ENCODE peak calls at places on chromosome 21, in five cellular contexts. H is tibial artery, B is choroid plexus epithelial cell, V is progenitor cell of endocrine pancreas, J is right atrium auricular region. D is an unnamed sample.

GRCh38 chr21:38752051-38752505 is 53.7 kb upstream of the ETS2 start:
- DNase-seq in H (no peak), B (no peak), V (no peak), J (peak), D (no peak)

GRCh38 chr21:43864806-43865470 is at the start of gene AGPAT3:
- DNase-seq in H (no peak), B (no peak), V (no peak), J (no peak), D (peak)

GRCh38 chr21:37546949-37547614 is 180.5 kb downstream of the DYRK1A start:
- DNase-seq in H (no peak), B (peak), V (no peak), J (peak), D (no peak)

GRCh38 chr21:27495836-27496235 is 528.9 kb upstream of the ADAMTS5 start:
- DNase-seq in H (no peak), B (no peak), V (no peak), J (no peak), D (no peak)

GRCh38 chr21:44507673-44508425 is 32.1 kb downstream of the KRTAP10-1 start:
- DNase-seq in H (no peak), B (no peak), V (no peak), J (no peak), D (no peak)

GRCh38 chr21:42495765-42496119 is 282 bp downstream of the RSPH1 start:
- DNase-seq in H (no peak), B (peak), V (no peak), J (no peak), D (no peak)

GRCh38 chr21:31873696-31874599 is 1.1 kb downstream of the HUNK start:
- DNase-seq in H (no peak), B (peak), V (peak), J (no peak), D (peak)

GRCh38 chr21:26842976-26843911 is 2.0 kb downstream of the ADAMTS1 start:
- DNase-seq in H (peak), B (peak), V (peak), J (peak), D (no peak)

GRCh38 chr21:44462834-44463200 is 7.5 kb downstream of the LRRC3 start:
- DNase-seq in H (no peak), B (no peak), V (no peak), J (no peak), D (no peak)

GRCh38 chr21:39927304-39927886 is 60.2 kb downstream of the PCP4 start:
- DNase-seq in H (no peak), B (no peak), V (no peak), J (no peak), D (no peak)

GRCh38 chr21:30434033-30434631 is 4.1 kb downstream of the KRTAP13-4 start:
- DNase-seq in H (no peak), B (peak), V (peak), J (no peak), D (no peak)

GRCh38 chr21:14762734-14763694 is 216.9 kb upstream of the SAMSN1 start:
- DNase-seq in H (no peak), B (peak), V (no peak), J (no peak), D (no peak)

GRCh38 chr21:37871121-37871862 is 45.0 kb downstream of the KCNJ6 start:
- DNase-seq in H (no peak), B (peak), V (no peak), J (no peak), D (no peak)

GRCh38 chr21:44087426-44088400 is 19.5 kb upstream of the PWP2 start:
- DNase-seq in H (no peak), B (no peak), V (no peak), J (no peak), D (no peak)

GRCh38 chr21:26405735-26406361 is 167.2 kb downstream of the CYYR1 start:
- DNase-seq in H (no peak), B (peak), V (no peak), J (no peak), D (no peak)

GRCh38 chr21:25457411-25457810 is 149.9 kb downstream of the MRPL39 start:
- DNase-seq in H (no peak), B (peak), V (no peak), J (no peak), D (no peak)

GRCh38 chr21:37463083-37463780 is 96.7 kb downstream of the DYRK1A start:
- DNase-seq in H (no peak), B (peak), V (no peak), J (no peak), D (no peak)

GRCh38 chr21:24693779-24694178 is 913.5 kb downstream of the MRPL39 start:
- DNase-seq in H (no peak), B (no peak), V (no peak), J (no peak), D (no peak)

GRCh38 chr21:43785134-43785533 is 4.2 kb upstream of the RRP1 start:
- DNase-seq in H (no peak), B (peak), V (no peak), J (no peak), D (no peak)

GRCh38 chr21:42777064-42777756 is 102.1 kb downstream of the WDR4 start:
- DNase-seq in H (no peak), B (peak), V (no peak), J (no peak), D (no peak)

GRCh38 chr21:44657635-44658183 is at the start of gene KRTAP12-3:
- DNase-seq in H (no peak), B (no peak), V (no peak), J (no peak), D (no peak)

GRCh38 chr21:31482460-31482859 is 138.4 kb upstream of the TIAM1 start:
- DNase-seq in H (no peak), B (peak), V (no peak), J (no peak), D (no peak)

GRCh38 chr21:37528150-37528937 is 161.8 kb downstream of the DYRK1A start:
- DNase-seq in H (no peak), B (no peak), V (no peak), J (no peak), D (no peak)

GRCh38 chr21:26819944-26820343 is 25.3 kb downstream of the ADAMTS1 start:
- DNase-seq in H (no peak), B (no peak), V (no peak), J (no peak), D (no peak)

GRCh38 chr21:43608225-43608624 is 51.1 kb downstream of the HSF2BP start:
- DNase-seq in H (no peak), B (peak), V (no peak), J (no peak), D (no peak)

GRCh38 chr21:31665397-31665796 is 5.9 kb downstream of the SOD1 start:
- DNase-seq in H (no peak), B (peak), V (no peak), J (no peak), D (no peak)

GRCh38 chr21:25944672-25945213 is 210.0 kb downstream of the GABPA start:
- DNase-seq in H (no peak), B (no peak), V (no peak), J (no peak), D (no peak)

GRCh38 chr21:31132574-31133242 is 94.4 kb upstream of the KRTAP19-8 start:
- DNase-seq in H (no peak), B (peak), V (no peak), J (no peak), D (no peak)

DNA sequence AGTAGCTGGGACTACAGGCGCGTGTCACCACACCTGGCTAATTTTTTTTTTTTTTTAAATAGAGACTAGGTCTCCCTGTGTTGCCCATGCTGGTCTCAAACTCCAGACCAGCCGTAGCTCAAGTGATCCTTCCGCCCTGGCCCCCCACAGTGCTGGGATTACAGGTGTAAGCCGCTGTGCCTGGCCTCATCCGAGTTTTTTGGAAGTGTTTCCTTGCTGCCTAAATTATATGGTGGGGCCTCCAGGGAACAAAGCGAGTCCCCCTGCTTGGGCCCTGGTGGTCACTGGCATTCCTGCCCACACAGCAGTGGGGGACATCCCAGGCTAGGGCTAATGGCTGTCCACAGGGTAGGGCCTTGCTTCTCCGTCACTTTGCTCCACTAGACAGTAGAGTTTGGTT is 143.8 kb downstream of the PCBP3 start:
- DNase-seq in H (no peak), B (no peak), V (no peak), J (no peak), D (no peak)
- TF ChIP-seq CTCF in H (no peak), B (no peak), V (no peak), J (no peak), D (no peak)

GRCh38 chr21:33069994-33070811 is at the start of gene OLIG1:
- DNase-seq in H (no peak), B (peak), V (peak), J (no peak), D (no peak)
- TF ChIP-seq CTCF in H (no peak), B (no peak), V (no peak), J (no peak), D (no peak)

GRCh38 chr21:35616090-35616489 is 444.2 kb downstream of the SETD4 start:
- DNase-seq in H (no peak), B (peak), V (no peak), J (no peak), D (no peak)
- TF ChIP-seq CTCF in H (peak), B (peak), V (peak), J (no peak), D (no peak)

DNA sequence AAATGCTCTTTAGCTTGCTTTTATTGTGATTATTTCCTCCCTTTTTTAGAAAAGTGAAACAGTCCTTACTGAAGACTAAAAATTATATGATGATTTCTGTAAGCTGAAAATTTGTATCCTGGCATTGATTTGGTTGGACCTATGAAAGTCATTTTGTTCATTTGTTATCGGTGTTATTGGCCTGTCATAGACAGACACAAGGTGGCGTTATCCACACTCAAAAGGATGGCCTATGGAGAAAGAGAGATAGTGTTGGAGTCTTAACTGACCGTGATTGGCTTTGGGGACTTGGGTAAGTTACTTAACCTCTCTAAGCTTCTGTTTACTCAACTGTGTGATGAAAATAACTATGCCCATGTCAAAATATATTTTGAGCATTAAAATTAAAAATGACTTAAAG is 203.6 kb upstream of the CHODL start:
- DNase-seq in H (no peak), B (peak), V (no peak), J (no peak), D (no peak)
- TF ChIP-seq CTCF in H (no peak), B (peak), V (peak), J (no peak), D (no peak)

GRCh38 chr21:29056538-29057050 is 16.9 kb downstream of the CCT8 start:
- DNase-seq in H (no peak), B (no peak), V (no peak), J (no peak), D (no peak)
- TF ChIP-seq CTCF in H (no peak), B (no peak), V (no peak), J (no peak), D (no peak)

GRCh38 chr21:46617267-46618051 is 12.6 kb upstream of the S100B start:
- DNase-seq in H (no peak), B (peak), V (no peak), J (no peak), D (no peak)
- TF ChIP-seq CTCF in H (no peak), B (no peak), V (no peak), J (no peak), D (no peak)

DNA sequence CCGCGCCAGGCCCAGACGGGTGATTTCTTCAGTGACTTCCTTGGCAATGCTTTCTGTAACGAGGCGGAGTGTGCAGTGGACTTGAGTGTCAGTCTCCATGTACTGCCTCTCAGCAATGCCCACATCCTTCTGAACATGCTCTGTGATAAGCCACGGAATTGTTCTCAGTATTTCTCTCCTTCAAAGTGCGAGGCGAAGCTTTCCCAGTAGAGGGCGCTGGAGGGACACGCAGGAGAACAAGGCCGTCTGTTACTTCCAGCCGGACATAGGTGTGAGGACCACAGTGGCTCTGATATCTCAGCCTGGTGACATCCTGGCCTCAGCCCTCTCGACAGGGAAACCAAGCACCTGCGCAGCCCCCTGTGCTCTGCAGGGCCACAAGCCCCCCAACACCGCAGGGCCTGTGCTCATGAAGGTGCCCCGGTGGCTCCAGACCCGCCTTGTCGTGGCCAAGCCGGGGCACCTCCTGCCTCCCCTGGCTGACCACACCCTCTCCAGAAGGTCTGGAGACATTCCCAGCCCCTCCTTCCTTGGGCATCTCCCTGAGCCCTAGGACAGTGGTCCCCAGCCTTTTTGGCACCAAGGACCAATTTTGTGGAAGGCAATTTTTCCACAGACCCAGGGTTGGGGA is 46.1 kb upstream of the BACE2 start:
- DNase-seq in H (peak), B (peak), V (peak), J (peak), D (peak)
- TF ChIP-seq CTCF in H (peak), B (peak), V (peak), J (peak), D (no peak)

GRCh38 chr21:29095203-29095602 is 21.8 kb upstream of the CCT8 start:
- DNase-seq in H (no peak), B (no peak), V (no peak), J (no peak), D (no peak)

GRCh38 chr21:29096619-29097018 is 23.2 kb upstream of the CCT8 start:
- DNase-seq in H (no peak), B (no peak), V (no peak), J (no peak), D (no peak)

GRCh38 chr21:29091032-29091431 is 17.6 kb upstream of the CCT8 start:
- DNase-seq in H (no peak), B (peak), V (no peak), J (no peak), D (no peak)

GRCh38 chr21:29098156-29098555 is 24.7 kb upstream of the CCT8 start:
- DNase-seq in H (no peak), B (no peak), V (no peak), J (no peak), D (no peak)

GRCh38 chr21:29092102-29092959 is 18.9 kb upstream of the CCT8 start:
- DNase-seq in H (no peak), B (peak), V (no peak), J (no peak), D (no peak)
- TF ChIP-seq CTCF in H (no peak), B (peak), V (no peak), J (no peak), D (no peak)